ENCODE peak calls at places on chromosomes 2 and 18, in ten cellular contexts. A is heart right ventricle, N is fibroblast of the aortic adventitia, R is AG04450, M is upper lobe of right lung, G is lower leg skin, E is psoas muscle, S is RWPE1, H is spleen, Z is GM20000. K is an unnamed sample.

GRCh38 chr2:134625311-134625710 is 93.5 kb downstream of the TMEM163 start:
- DNase-seq in A (no peak), N (no peak), R (no peak), M (no peak), G (no peak), E (no peak), S (no peak), H (no peak), Z (no peak), K (no peak)

GRCh38 chr18:44716697-44717163 is 36.0 kb downstream of the SETBP1 start:
- DNase-seq in A (no peak), N (no peak), R (no peak), M (no peak), G (no peak), E (no peak), S (no peak), H (no peak), Z (no peak), K (no peak)

GRCh38 chr2:222381556-222381955 is 42.8 kb upstream of the SGPP2 start:
- DNase-seq in A (no peak), N (no peak), R (no peak), M (no peak), G (no peak), E (no peak), S (no peak), H (no peak), Z (no peak), K (no peak)

GRCh38 chr2:110677080-110677479 is 783 bp downstream of the BUB1 start:
- DNase-seq in A (no peak), N (no peak), R (no peak), M (no peak), G (no peak), E (no peak), S (no peak), H (no peak), Z (no peak), K (no peak)

GRCh38 chr18:1090758-1091157 is 186.1 kb downstream of the ADCYAP1 start:
- DNase-seq in A (no peak), N (no peak), R (no peak), M (no peak), G (no peak), E (no peak), S (no peak), H (no peak), Z (no peak), K (no peak)

GRCh38 chr2:63667132-63667531 is 78.4 kb downstream of the MDH1 start:
- DNase-seq in A (no peak), N (no peak), R (no peak), M (no peak), G (peak; percentile 65), E (no peak), S (no peak), H (no peak), Z (no peak), K (no peak)

GRCh38 chr2:45498661-45499550 is 112.2 kb downstream of the SRBD1 start:
- DNase-seq in A (no peak), N (no peak), R (no peak), M (no peak), G (no peak), E (no peak), S (no peak), H (no peak), Z (no peak), K (no peak)

GRCh38 chr2:218711550-218711929 is 905 bp downstream of the TTLL4 start:
- DNase-seq in A (no peak), N (peak; percentile 32), R (no peak), M (no peak), G (no peak), E (no peak), S (no peak), H (no peak), Z (no peak), K (no peak)

GRCh38 chr2:128786800-128787478 is 468.3 kb upstream of the HS6ST1 start:
- DNase-seq in A (no peak), N (no peak), R (no peak), M (no peak), G (peak; percentile 7), E (no peak), S (no peak), H (peak; percentile 55), Z (no peak), K (no peak)

GRCh38 chr2:235780410-235780809 is 286.6 kb downstream of the AGAP1 start:
- DNase-seq in A (no peak), N (no peak), R (no peak), M (no peak), G (no peak), E (no peak), S (no peak), H (no peak), Z (no peak), K (no peak)
- TF ChIP-seq CTCF in A (no peak), N (no peak), R (no peak), M (no peak), G (no peak), E (no peak), S (no peak), H (no peak), Z (no peak), K (no peak)

GRCh38 chr2:51649366-51649765 is 617.4 kb upstream of the NRXN1 start:
- DNase-seq in A (no peak), N (no peak), R (no peak), M (no peak), G (no peak), E (no peak), S (no peak), H (no peak), Z (no peak), K (no peak)
- TF ChIP-seq CTCF in A (no peak), N (no peak), R (peak; percentile 51), M (no peak), G (no peak), E (no peak), S (no peak), H (no peak), Z (no peak), K (peak; percentile 26)

GRCh38 chr2:71223767-71224333 is 3.1 kb downstream of the PAIP2B start:
- DNase-seq in A (peak; percentile 78), N (peak; percentile 16), R (no peak), M (no peak), G (no peak), E (peak; percentile 49), S (peak; percentile 18), H (no peak), Z (peak; percentile 23), K (no peak)
- TF ChIP-seq CTCF in A (peak; percentile 74), N (peak; percentile 26), R (peak; percentile 34), M (peak; percentile 44), G (no peak), E (peak; percentile 77), S (peak; percentile 42), H (no peak), Z (peak; percentile 25), K (peak; percentile 77)

DNA sequence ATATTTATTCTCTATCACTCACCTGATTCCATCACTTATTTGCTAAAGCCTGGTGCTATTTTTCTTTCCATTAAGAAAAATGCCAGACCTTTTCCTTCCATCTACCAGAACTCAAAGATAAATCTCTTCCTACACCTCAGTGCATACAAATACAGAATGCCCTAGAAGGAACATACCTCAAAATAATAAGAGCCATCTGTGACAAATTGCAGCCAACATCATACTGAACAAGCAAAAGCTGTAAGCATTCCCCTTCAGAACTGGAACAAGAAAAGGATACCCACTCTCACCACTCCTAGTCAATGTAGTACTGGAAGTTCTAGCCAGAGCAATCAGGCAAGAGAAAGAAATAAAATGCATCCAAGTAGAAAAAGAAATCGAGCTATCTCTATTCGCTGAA is 315.9 kb upstream of the UBE2E3 start:
- DNase-seq in A (no peak), N (no peak), R (no peak), M (no peak), G (no peak), E (no peak), S (no peak), H (no peak), Z (no peak), K (no peak)
- TF ChIP-seq CTCF in A (no peak), N (no peak), R (no peak), M (no peak), G (no peak), E (no peak), S (no peak), H (no peak), Z (no peak), K (no peak)

GRCh38 chr18:33838084-33838483 is 260.1 kb downstream of the ASXL3 start:
- DNase-seq in A (no peak), N (no peak), R (no peak), M (no peak), G (no peak), E (no peak), S (no peak), H (no peak), Z (no peak), K (no peak)

GRCh38 chr18:33841221-33841967 is 263.4 kb downstream of the ASXL3 start:
- DNase-seq in A (no peak), N (no peak), R (no peak), M (no peak), G (no peak), E (no peak), S (no peak), H (no peak), Z (no peak), K (no peak)

GRCh38 chr18:33837191-33837590 is 259.2 kb downstream of the ASXL3 start:
- DNase-seq in A (no peak), N (no peak), R (no peak), M (no peak), G (no peak), E (no peak), S (no peak), H (no peak), Z (no peak), K (no peak)

GRCh38 chr18:33835419-33835818 is 257.4 kb downstream of the ASXL3 start:
- DNase-seq in A (no peak), N (no peak), R (no peak), M (no peak), G (no peak), E (no peak), S (no peak), H (no peak), Z (no peak), K (no peak)

GRCh38 chr18:33839452-33840225 is 261.6 kb downstream of the ASXL3 start:
- DNase-seq in A (no peak), N (peak; percentile 57), R (no peak), M (no peak), G (no peak), E (peak; percentile 14), S (peak; percentile 19), H (no peak), Z (peak; percentile 50), K (no peak)
- TF ChIP-seq CTCF in A (peak; percentile 65), N (peak; percentile 74), R (peak; percentile 75), M (peak; percentile 61), G (no peak), E (peak; percentile 33), S (peak; percentile 72), H (no peak), Z (peak; percentile 55), K (peak; percentile 98)

K was measured in chondrocyte.